ENCODE peak calls at places on chromosomes 2 and 18, in ten cellular contexts. W, F, U, X, M, E, R, C, V and L are unnamed samples.

GRCh38 chr2:201440182-201440581 is 11.1 kb downstream of the TRAK2 start:
- DNase-seq in V (no peak), R (no peak), E (no peak), U (no peak), W (peak; percentile 73), M (no peak), X (no peak), F (peak; percentile 49), C (peak; percentile 92), L (no peak)

GRCh38 chr2:1967242-1968210 is 223.2 kb upstream of the PXDN start:
- DNase-seq in C (no peak), V (no peak), E (no peak), R (no peak), X (no peak), W (no peak), M (no peak), U (no peak), F (no peak), L (peak; percentile 74)

GRCh38 chr18:10979411-10979810 is 170.0 kb downstream of the PIEZO2 start:
- DNase-seq in U (no peak), W (no peak), X (no peak), C (no peak), R (no peak), F (no peak), M (no peak), V (no peak), E (no peak), L (no peak)

GRCh38 chr2:225010804-225011203 is 31.5 kb downstream of the DOCK10 start:
- DNase-seq in W (no peak), U (no peak), X (no peak), E (peak; percentile 91), F (no peak), M (no peak), V (no peak), R (no peak), C (no peak), L (peak; percentile 26)

GRCh38 chr2:223513771-223514455 is 88.2 kb downstream of the SCG2 start:
- DNase-seq in F (no peak), R (no peak), V (no peak), C (no peak), M (no peak), U (no peak), X (no peak), E (peak; percentile 34), W (no peak), L (no peak)

GRCh38 chr2:15145046-15145817 is 415.9 kb downstream of the NBAS start:
- DNase-seq in C (no peak), F (no peak), U (no peak), M (no peak), W (no peak), E (no peak), X (no peak), V (no peak), R (no peak), L (no peak)

GRCh38 chr2:208025814-208026184 is 472 bp upstream of the PLEKHM3 start:
- DNase-seq in V (peak; percentile 26), E (no peak), W (no peak), M (no peak), U (peak; percentile 21), X (no peak), F (no peak), R (no peak), C (no peak), L (no peak)

GRCh38 chr2:2646312-2647051 is 315.4 kb upstream of the MYT1L start:
- DNase-seq in W (no peak), M (no peak), V (no peak), F (no peak), R (no peak), X (no peak), E (no peak), C (no peak), U (no peak), L (no peak)

GRCh38 chr18:3596324-3597158 is 146.6 kb downstream of the TGIF1 start:
- DNase-seq in C (peak; percentile 23), E (peak; percentile 58), V (peak; percentile 82), X (no peak), W (no peak), F (peak; percentile 70), M (peak; percentile 64), U (peak; percentile 52), R (no peak), L (peak; percentile 75)

GRCh38 chr2:171728989-171729951 is 42.0 kb downstream of the DYNC1I2 start:
- DNase-seq in U (no peak), W (no peak), V (no peak), R (no peak), X (no peak), M (no peak), C (no peak), E (no peak), F (no peak), L (no peak)

GRCh38 chr2:171729952-171730317 is 42.7 kb downstream of the DYNC1I2 start:
- DNase-seq in R (no peak), M (no peak), U (no peak), V (no peak), F (no peak), W (no peak), X (no peak), E (no peak), C (no peak), L (no peak)

GRCh38 chr2:171726841-171727460 is 39.7 kb downstream of the DYNC1I2 start:
- DNase-seq in X (no peak), W (no peak), E (peak; percentile 45), U (no peak), C (no peak), R (no peak), F (no peak), V (no peak), M (no peak), L (no peak)

GRCh38 chr2:171718720-171719119 is 31.5 kb downstream of the DYNC1I2 start:
- DNase-seq in W (no peak), F (no peak), U (peak; percentile 28), C (no peak), E (no peak), X (no peak), R (no peak), M (no peak), V (no peak), L (no peak)

DNA sequence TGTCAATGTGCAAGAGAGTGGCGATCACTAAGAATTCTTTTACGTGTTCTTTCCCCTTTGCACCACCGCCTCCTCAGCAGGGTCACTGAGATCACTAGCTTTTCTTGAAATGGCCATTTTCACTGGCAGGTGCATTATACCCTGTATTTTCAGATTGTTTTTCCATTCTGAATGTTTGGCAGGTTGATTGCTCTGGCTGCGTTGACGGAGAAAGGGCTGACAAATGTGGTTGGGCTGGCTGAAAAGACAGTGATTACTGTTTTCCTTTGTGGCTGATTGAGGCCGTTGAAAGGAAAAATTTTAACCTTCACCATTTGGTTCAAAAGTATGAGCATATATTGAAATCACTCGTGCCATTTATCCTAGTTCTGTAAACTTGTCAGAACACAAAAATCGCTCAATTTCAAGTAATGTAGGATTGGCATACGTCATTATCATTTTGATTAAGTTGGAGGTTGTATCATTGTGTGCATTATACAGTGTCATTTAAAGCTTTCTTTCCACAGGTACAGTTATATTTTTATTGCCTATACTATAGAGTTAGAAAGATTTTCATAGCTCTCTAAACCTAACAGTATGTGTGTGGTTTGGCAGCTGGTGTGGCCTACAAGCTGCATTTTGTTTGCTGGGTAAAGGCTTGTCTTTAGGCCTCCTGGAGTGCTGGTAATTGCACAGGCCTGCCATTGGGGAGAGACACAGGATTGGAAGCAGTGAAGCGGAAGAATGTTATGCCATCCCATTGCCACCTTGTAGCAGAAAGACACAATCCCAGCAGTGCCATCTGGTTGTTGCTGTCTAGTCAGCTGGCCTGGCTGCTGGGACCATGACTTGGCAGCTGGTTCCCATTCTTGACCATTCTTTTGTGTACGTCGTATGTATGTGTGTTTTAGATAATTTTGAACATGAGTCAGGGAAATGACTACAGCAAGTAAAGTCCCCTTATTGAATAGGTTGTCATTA is 36.7 kb downstream of the DYNC1I2 start:
- DNase-seq in C (no peak), M (no peak), U (no peak), W (peak; percentile 4), R (no peak), E (peak; percentile 79), V (no peak), F (no peak), X (no peak), L (no peak)
- TF ChIP-seq CTCF in C (no peak), M (no peak), U (no peak), W (no peak), R (no peak), E (peak; percentile 20), V (no peak), F (no peak), X (peak; percentile 31), L (no peak)

DNA sequence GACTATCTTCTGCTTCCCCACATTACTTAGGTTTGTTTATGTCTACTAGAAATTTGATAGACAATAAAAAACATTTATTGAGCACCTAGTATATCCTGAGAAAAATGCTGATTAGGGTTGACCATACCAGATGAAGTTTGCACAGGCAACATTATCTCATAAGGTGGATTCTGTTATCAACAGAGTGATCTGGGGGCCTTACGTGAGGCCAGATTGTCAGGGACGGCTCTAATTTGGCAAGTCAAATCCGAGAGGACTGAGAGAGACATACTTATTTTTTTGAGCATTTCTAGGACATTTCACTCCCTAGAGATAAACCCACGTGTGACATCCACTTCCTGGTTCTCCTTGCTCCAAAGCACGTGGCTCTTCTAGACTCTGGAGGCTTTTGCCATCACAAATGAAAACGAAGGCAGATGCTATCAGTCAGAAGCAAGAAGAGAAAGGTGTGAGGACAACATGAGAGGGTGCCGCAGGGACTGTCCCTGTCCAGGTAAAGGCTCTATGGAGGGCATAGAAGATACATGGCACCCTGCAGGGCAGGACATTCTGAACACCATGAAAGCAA is 168.0 kb upstream of the REV1 start:
- DNase-seq in F (no peak), X (no peak), R (no peak), E (no peak), U (no peak), W (no peak), M (no peak), V (no peak), C (no peak), L (no peak)
- TF ChIP-seq CTCF in F (no peak), X (no peak), R (no peak), E (no peak), U (no peak), W (no peak), M (no peak), V (no peak), C (no peak), L (no peak)

DNA sequence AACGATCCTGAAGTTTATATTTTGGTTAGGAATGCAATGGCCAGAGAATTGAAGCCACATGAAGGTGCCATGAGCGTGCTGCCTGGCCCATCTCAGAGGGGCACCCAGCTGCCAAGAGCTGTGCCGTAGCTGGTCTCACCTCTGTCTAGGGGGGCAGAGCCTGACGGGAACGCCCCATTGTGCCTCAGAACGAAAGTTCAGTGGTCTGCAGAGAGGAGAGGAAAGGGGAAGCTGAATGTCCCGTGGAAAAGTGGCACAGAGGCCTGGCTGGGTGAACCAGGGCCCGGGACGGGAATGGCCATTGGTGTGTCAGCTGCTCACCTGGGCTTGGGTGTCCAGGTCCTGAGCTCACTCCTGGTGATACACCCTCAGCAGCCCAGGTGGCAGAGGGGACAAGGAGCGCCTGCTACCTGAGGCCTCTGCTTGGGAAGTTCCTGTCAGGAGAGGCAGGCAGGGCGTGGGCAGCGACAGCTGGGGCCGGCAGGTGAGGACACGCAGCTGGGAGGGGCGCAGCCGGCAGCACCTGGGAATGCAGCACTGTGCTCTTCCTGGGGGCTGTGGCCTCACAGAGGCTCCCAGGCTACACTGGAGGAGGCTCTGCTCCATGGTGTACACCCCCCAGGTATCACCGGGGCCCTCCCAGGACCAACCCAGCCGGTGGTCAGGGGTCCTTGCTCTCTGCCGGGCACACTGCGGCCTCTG is 67.3 kb downstream of the PARD6G start:
- DNase-seq in F (no peak), M (no peak), W (no peak), C (peak; percentile 23), E (no peak), R (no peak), U (no peak), X (no peak), V (no peak), L (no peak)
- TF ChIP-seq CTCF in F (no peak), M (no peak), W (no peak), C (no peak), E (no peak), R (no peak), U (no peak), X (no peak), V (no peak), L (no peak)

GRCh38 chr2:188456114-188456909 is 164.6 kb downstream of the GULP1 start:
- DNase-seq in V (no peak), E (no peak), C (no peak), W (no peak), F (no peak), M (no peak), R (no peak), X (no peak), U (no peak), L (no peak)
- TF ChIP-seq CTCF in V (no peak), E (peak; percentile 24), C (no peak), W (no peak), F (no peak), M (no peak), R (no peak), X (peak; percentile 24), U (peak; percentile 5), L (no peak)